ENCODE peak calls at places on chromosomes 2 and 18, in nine cellular contexts. W is breast epithelium, T is NB4, R is adrenal gland, Y is IMR-90, Q is GM12891, I is ovary, X is HepG2, G is body of pancreas. J is an unnamed sample.

GRCh38 chr18:21557607-21558253 is 42.8 kb downstream of the ESCO1 start:
- DNase-seq in T (no peak), X (no peak), G (peak; percentile 70), Y (no peak), W (no peak), I (no peak), R (no peak), Q (no peak), J (no peak)

GRCh38 chr2:235496239-235496621 is 2.4 kb downstream of the AGAP1 start:
- DNase-seq in T (no peak), I (no peak), R (no peak), X (no peak), Y (peak; percentile 62), G (no peak), Q (no peak), W (no peak), J (no peak)

GRCh38 chr2:190170673-190171072 is 108.1 kb upstream of the MSTN start:
- DNase-seq in X (no peak), R (no peak), Q (no peak), W (no peak), I (no peak), T (no peak), Y (no peak), G (no peak), J (no peak)

GRCh38 chr2:226040344-226040743 is 640.8 kb downstream of the NYAP2 start:
- DNase-seq in T (no peak), X (no peak), W (no peak), R (no peak), Q (no peak), I (no peak), G (no peak), Y (no peak), J (no peak)

GRCh38 chr2:9002637-9003365 is 683 bp downstream of the MBOAT2 start:
- DNase-seq in Q (no peak), I (peak; percentile 17), R (no peak), W (no peak), Y (no peak), T (peak; percentile 26), X (no peak), G (peak; percentile 10), J (no peak)

GRCh38 chr2:27095745-27096651 is 9.4 kb downstream of the KHK start:
- DNase-seq in X (peak; percentile 97), I (peak; percentile 62), W (no peak), Y (peak; percentile 57), T (peak; percentile 61), G (peak; percentile 81), R (peak; percentile 75), Q (peak; percentile 75), J (peak; percentile 54)

GRCh38 chr18:57956495-57956894 is 87.5 kb upstream of the NEDD4L start:
- DNase-seq in R (no peak), X (no peak), I (no peak), T (no peak), Y (no peak), Q (no peak), G (no peak), W (no peak), J (no peak)

GRCh38 chr2:21372654-21373053 is 248.9 kb downstream of the TDRD15 start:
- DNase-seq in Y (peak; percentile 50), W (no peak), G (peak; percentile 7), Q (no peak), X (peak; percentile 39), R (no peak), I (no peak), T (peak; percentile 39), J (peak; percentile 15)

GRCh38 chr2:64551851-64552250 is 27.7 kb downstream of the AFTPH start:
- DNase-seq in G (no peak), T (no peak), X (no peak), Q (no peak), R (no peak), I (no peak), Y (no peak), W (no peak), J (no peak)

GRCh38 chr2:40304340-40304739 is 147.6 kb downstream of the SLC8A1 start:
- DNase-seq in Y (no peak), R (no peak), T (no peak), I (no peak), G (no peak), W (peak; percentile 58), X (no peak), Q (no peak), J (no peak)

GRCh38 chr2:229610871-229611270 is 103.5 kb downstream of the DNER start:
- DNase-seq in I (no peak), Q (no peak), T (no peak), W (no peak), G (peak; percentile 18), R (no peak), Y (peak; percentile 51), X (no peak), J (no peak)

GRCh38 chr18:13262839-13263691 is 44.5 kb downstream of the LDLRAD4 start:
- DNase-seq in W (no peak), G (no peak), T (no peak), Q (no peak), I (no peak), R (no peak), Y (no peak), X (no peak), J (no peak)

GRCh38 chr18:44852818-44853217 is 172.1 kb downstream of the SETBP1 start:
- DNase-seq in G (peak; percentile 16), I (peak; percentile 37), R (no peak), Q (no peak), T (no peak), W (no peak), X (no peak), Y (peak; percentile 1), J (no peak)

GRCh38 chr2:204948364-204948763 is 403.1 kb downstream of the PARD3B start:
- DNase-seq in Q (no peak), I (no peak), X (no peak), T (no peak), R (no peak), G (no peak), W (no peak), Y (no peak), J (no peak)

GRCh38 chr2:178478102-178478441 is 328 bp downstream of the FKBP7 start:
- DNase-seq in X (no peak), G (peak; percentile 18), Y (peak; percentile 31), I (no peak), T (peak; percentile 44), Q (no peak), W (no peak), R (no peak), J (no peak)

GRCh38 chr2:99787762-99788382 is 298.1 kb upstream of the REV1 start:
- DNase-seq in R (no peak), G (no peak), X (no peak), Y (peak; percentile 48), Q (no peak), I (no peak), T (no peak), W (no peak), J (no peak)

GRCh38 chr2:134282638-134283400 is 28.9 kb downstream of the MGAT5 start:
- DNase-seq in T (peak; percentile 53), G (no peak), W (no peak), X (no peak), Y (no peak), Q (no peak), I (no peak), R (no peak), J (no peak)

GRCh38 chr2:55885129-55885943 is 38.2 kb downstream of the EFEMP1 start:
- DNase-seq in X (no peak), G (no peak), Y (peak; percentile 96), W (no peak), I (peak; percentile 41), T (peak; percentile 51), R (no peak), Q (no peak), J (peak; percentile 12)

GRCh38 chr2:170928824-170929685 is at the start of gene GORASP2:
- DNase-seq in Q (peak; percentile 90), X (peak; percentile 100), T (peak; percentile 100), I (peak; percentile 98), W (peak; percentile 98), G (peak; percentile 99), R (peak; percentile 100), Y (peak; percentile 100), J (peak; percentile 95)
- TF ChIP-seq POLR2A in Q (peak; percentile 87), X (peak; percentile 90), T (peak; percentile 83), I (peak; percentile 65), W (no peak), G (peak; percentile 97), R (peak; percentile 95), Y (peak; percentile 98), J (peak; percentile 90)

GRCh38 chr2:170815746-170816498 is 765 bp upstream of the GAD1 start:
- DNase-seq in Q (no peak), G (peak; percentile 81), I (peak; percentile 40), Y (peak; percentile 21), X (peak; percentile 68), T (peak; percentile 80), W (no peak), R (peak; percentile 63), J (peak; percentile 53)
- TF ChIP-seq POLR2A in Q (no peak), G (no peak), I (no peak), Y (no peak), X (no peak), T (no peak), W (no peak), R (no peak), J (no peak)

DNA sequence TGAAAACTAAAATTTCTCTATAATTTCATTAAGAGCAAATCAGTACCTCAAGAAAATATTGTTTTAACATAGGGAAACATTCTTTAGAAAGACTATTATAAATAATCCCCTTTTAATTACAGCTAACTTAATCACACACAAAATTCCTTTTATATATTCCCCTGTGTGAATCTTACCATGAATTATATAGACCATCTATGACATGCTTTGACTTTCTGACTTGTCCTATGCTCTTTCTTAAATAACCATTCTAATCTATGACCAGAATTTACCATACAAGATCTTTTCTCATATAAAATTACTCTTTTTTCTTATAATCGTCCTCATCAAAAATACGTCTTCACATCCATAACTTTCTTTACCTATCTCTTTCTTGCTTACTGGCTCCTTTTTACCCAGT is 824.2 kb upstream of the FAM98A start:
- DNase-seq in W (no peak), G (no peak), Y (no peak), X (no peak), R (no peak), Q (no peak), I (no peak), T (no peak), J (no peak)
- TF ChIP-seq POLR2A in W (no peak), G (no peak), Y (no peak), X (no peak), R (no peak), Q (no peak), I (no peak), T (no peak), J (no peak)

GRCh38 chr2:74152954-74153353 is 5.2 kb upstream of the BOLA3 start:
- DNase-seq in G (no peak), X (no peak), T (no peak), R (no peak), Q (no peak), Y (no peak), W (no peak), I (no peak), J (no peak)
- TF ChIP-seq POLR2A in G (no peak), X (no peak), T (no peak), R (no peak), Q (peak; percentile 59), Y (no peak), W (no peak), I (no peak), J (no peak)

DNA sequence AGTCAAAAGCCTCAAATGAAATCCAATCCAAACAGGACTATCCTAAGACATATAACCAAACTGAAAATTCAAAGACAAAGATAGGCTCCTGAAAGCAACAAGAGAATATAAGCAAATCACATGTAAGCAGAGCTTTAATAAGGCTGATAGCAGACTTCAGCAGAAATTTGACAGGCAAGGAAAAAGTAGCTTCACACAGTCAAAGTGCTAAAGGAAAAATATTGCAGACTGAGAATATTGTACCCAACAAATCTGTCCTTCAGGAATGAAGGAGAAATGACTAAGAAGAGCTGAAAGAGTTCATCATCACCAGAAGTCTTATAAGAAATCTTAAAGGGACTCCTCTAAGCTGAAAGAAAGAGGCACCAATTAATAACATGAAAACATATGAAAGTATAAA is 150.0 kb downstream of the EVA1A start:
- DNase-seq in X (no peak), W (no peak), G (no peak), Q (no peak), T (no peak), I (no peak), Y (no peak), R (no peak), J (no peak)
- TF ChIP-seq POLR2A in X (no peak), W (no peak), G (no peak), Q (no peak), T (no peak), I (no peak), Y (no peak), R (no peak), J (no peak)

J was measured in H54.